ENCODE peak calls at places on chromosome 9, in four cellular contexts. L is GM12878, S is A549, F is transverse colon. I is an unnamed sample.

GRCh38 chr9:96129698-96130097 is 172.3 kb downstream of the HSD17B3 start:
- DNase-seq in L (no peak), S (no peak), F (no peak), I (no peak)

GRCh38 chr9:87497604-87498045 is at the start of gene DAPK1:
- DNase-seq in L (no peak), S (peak; percentile 83), F (peak; percentile 72), I (peak; percentile 88)

GRCh38 chr9:109150925-109151547 is 16.0 kb downstream of the FRRS1L start:
- DNase-seq in L (no peak), S (no peak), F (peak; percentile 59), I (no peak)

GRCh38 chr9:30476826-30477225 is 1907.6 kb upstream of the ACO1 start:
- DNase-seq in L (no peak), S (no peak), F (no peak), I (no peak)

GRCh38 chr9:35771943-35772342 is 17.9 kb upstream of the MSMP start:
- DNase-seq in L (no peak), S (no peak), F (peak; percentile 32), I (no peak)

GRCh38 chr9:4665357-4665756 is 923 bp downstream of the SPATA6L start:
- DNase-seq in L (no peak), S (no peak), F (no peak), I (no peak)

GRCh38 chr9:120845255-120845654 is 2.5 kb upstream of the PSMD5 start:
- DNase-seq in L (no peak), S (no peak), F (no peak), I (no peak)

GRCh38 chr9:20228096-20228495 is 394.2 kb downstream of the MLLT3 start:
- DNase-seq in L (no peak), S (no peak), F (no peak), I (no peak)

GRCh38 chr9:70256123-70256551 is 2.6 kb upstream of the SMC5 start:
- DNase-seq in L (no peak), S (no peak), F (no peak), I (no peak)

GRCh38 chr9:126173929-126174328 is 152.7 kb upstream of the MVB12B start:
- DNase-seq in L (no peak), S (no peak), F (no peak), I (no peak)

GRCh38 chr9:131432597-131433301 is 38.9 kb downstream of the PRRC2B start:
- DNase-seq in L (no peak), S (no peak), F (no peak), I (no peak)

GRCh38 chr9:108565651-108566378 is 290.0 kb downstream of the ACTL7B start:
- DNase-seq in L (peak; percentile 3), S (peak; percentile 83), F (peak; percentile 59), I (peak; percentile 61)

GRCh38 chr9:4490705-4491620 is 695 bp downstream of the SLC1A1 start:
- DNase-seq in L (no peak), S (no peak), F (no peak), I (no peak)

GRCh38 chr9:129319076-129319937 is 141.2 kb upstream of the IER5L start:
- DNase-seq in L (no peak), S (no peak), F (no peak), I (no peak)

GRCh38 chr9:121700165-121700830 is 48.9 kb downstream of the DAB2IP start:
- DNase-seq in L (no peak), S (peak; percentile 57), F (peak; percentile 75), I (no peak)

GRCh38 chr9:112894031-112894430 is 3.4 kb upstream of the SLC46A2 start:
- DNase-seq in L (no peak), S (no peak), F (no peak), I (no peak)

GRCh38 chr9:127899200-127899943 is at the start of gene ST6GALNAC6:
- DNase-seq in L (no peak), S (peak; percentile 69), F (peak; percentile 79), I (peak; percentile 91)

GRCh38 chr9:127548352-127548878 is 63.7 kb upstream of the STXBP1 start:
- DNase-seq in L (no peak), S (no peak), F (no peak), I (no peak)

GRCh38 chr9:83066771-83067170 is 3.8 kb upstream of the RASEF start:
- DNase-seq in L (no peak), S (no peak), F (no peak), I (no peak)

GRCh38 chr9:81083821-81084512 is 605.4 kb downstream of the TLE1 start:
- DNase-seq in L (no peak), S (no peak), F (no peak), I (no peak)

GRCh38 chr9:93096131-93096802 is at the start of gene CARD19:
- DNase-seq in L (no peak), S (peak; percentile 55), F (peak; percentile 78), I (peak; percentile 63)
- TF ChIP-seq POLR2A in L (peak; percentile 83), S (peak; percentile 60), F (peak; percentile 87), I (no peak)

GRCh38 chr9:91948423-91949292 is 1.4 kb downstream of the ROR2 start:
- DNase-seq in L (no peak), S (peak; percentile 67), F (peak; percentile 66), I (peak; percentile 77)

GRCh38 chr9:91949293-91949945 is 609 bp downstream of the ROR2 start:
- DNase-seq in L (no peak), S (no peak), F (no peak), I (no peak)

GRCh38 chr9:91948061-91948422 is 2.0 kb downstream of the ROR2 start:
- DNase-seq in L (no peak), S (no peak), F (no peak), I (peak; percentile 18)

GRCh38 chr9:91951944-91952520 is 2.0 kb upstream of the ROR2 start:
- DNase-seq in L (no peak), S (no peak), F (no peak), I (no peak)

GRCh38 chr9:91949946-91950664 is at the start of gene ROR2:
- DNase-seq in L (no peak), S (peak; percentile 59), F (peak; percentile 75), I (peak; percentile 77)
- TF ChIP-seq POLR2A in L (no peak), S (no peak), F (no peak), I (no peak)

DNA sequence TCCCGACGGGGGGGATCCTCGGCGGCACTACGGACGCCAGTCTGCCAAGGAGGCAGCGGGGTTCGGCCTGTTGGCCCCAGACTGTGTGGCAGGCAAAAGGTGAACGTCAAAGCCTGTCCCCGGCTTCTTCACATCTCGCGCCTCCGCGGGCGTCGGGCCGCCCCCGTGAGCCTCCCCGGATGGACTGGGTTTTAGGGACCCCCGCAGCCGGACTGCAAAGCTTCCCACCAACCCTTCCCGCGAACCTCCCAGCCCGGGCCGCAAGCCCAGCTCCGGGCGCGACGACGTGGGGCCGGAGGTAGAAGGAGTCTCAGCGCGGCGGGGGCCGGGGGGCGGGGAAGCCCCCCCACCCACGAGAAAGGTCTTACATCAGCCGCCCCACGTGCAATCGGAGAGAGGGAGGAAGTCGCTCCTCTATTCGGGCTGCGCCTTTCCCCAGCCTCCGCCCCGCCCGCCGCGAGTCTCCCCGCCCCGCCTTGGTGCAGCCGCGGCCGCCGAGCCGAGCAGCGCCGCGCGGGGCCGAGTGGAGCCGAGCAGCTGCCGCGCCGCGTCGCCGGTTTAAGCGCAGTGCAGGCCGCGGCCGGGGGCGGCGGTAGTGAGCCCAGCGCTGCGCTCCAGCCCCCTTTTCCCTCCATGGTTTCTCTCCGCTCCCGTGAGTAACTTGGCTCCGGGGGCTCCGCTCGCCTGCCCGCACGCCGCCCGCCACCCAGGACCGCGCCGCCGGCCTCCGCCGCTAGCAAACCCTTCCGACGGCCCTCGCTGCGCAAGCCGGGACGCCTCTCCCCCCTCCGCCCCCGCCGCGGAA is at the start of gene ANP32B:
- DNase-seq in L (peak; percentile 44), S (peak; percentile 72), F (peak; percentile 94), I (peak; percentile 95)
- TF ChIP-seq POLR2A in L (peak; percentile 78), S (peak; percentile 58), F (peak; percentile 34), I (peak; percentile 84)

DNA sequence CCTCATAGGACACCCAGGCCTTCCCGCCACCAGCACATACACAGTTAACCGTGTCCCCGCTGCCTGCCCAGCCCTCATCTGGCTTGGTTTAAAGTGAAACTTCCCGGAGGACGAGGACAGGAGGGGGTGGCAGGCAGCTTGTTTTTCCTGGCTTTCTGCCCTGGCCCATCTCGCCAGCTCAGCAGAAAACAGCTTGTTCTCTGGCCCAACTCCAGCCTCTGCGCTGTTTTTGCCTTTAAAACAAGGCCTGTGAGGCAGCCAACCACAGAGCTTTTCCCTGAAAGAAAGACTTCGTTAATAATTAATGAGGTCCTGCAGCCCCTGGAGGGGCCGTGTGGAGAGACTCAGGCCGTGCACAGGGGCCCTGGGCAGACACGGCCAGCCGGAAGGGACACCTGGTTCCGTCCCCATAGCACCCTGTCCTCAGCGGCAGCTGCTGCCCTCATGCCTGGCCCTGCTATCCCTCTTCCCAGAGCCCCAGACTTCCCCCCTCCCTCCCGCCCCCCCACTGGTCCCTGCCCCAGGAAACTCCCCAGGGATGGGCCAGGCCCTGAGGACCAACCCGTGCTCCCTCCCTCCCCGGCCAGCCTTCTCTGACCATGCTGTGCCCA is 108.7 kb downstream of the RXRA start:
- DNase-seq in L (no peak), S (peak; percentile 65), F (peak; percentile 91), I (peak; percentile 62)
- TF ChIP-seq POLR2A in L (no peak), S (no peak), F (no peak), I (no peak)

DNA sequence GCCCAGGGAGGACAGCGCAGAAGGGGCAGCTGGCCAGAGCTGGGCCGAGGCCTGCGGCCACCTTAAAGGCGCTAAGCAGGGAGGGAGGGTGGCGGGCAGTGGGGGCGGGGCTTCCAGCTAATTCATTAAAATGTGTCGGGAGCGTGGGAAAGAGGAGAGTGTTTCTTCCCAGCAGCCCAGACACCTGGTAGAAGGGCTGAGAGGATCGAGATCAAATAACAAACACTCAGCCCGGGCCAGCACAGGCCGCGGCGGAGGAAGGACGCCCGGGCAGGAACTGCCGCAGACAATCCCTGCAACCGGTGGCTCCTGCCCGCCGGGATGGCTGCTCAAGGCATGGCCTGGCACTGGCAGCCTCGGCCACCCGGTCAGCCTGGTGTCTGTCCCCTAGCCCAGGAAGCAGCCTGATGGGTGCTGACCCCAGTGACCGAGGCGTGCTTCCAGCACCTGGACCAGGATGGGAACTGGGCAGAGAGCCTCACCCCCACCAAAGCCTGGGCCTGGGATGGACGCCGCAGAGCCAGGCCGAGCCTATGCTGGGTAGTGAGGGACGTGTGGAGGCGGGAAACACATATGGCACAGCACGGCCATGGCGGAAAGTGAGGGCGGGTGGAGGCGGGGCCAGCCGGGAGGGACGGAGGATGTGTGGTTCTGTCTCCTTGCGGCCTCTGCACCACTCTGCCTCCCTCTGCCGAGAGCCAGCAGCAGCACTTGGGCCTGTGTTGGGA is 3.2 kb upstream of the NRARP start:
- DNase-seq in L (no peak), S (no peak), F (peak; percentile 86), I (peak; percentile 62)
- TF ChIP-seq POLR2A in L (no peak), S (no peak), F (peak; percentile 76), I (no peak)

GRCh38 chr9:93128715-93129224 is 5.3 kb downstream of the NINJ1 start:
- DNase-seq in L (no peak), S (no peak), F (peak; percentile 7), I (no peak)

GRCh38 chr9:93129691-93130500 is 4.2 kb downstream of the NINJ1 start:
- DNase-seq in L (no peak), S (no peak), F (peak; percentile 12), I (no peak)

GRCh38 chr9:93130861-93131481 is 3.1 kb downstream of the NINJ1 start:
- DNase-seq in L (no peak), S (no peak), F (peak; percentile 44), I (no peak)

GRCh38 chr9:93128011-93128714 is 5.9 kb downstream of the NINJ1 start:
- DNase-seq in L (no peak), S (no peak), F (no peak), I (no peak)

GRCh38 chr9:93129286-93129685 is 4.8 kb downstream of the NINJ1 start:
- DNase-seq in L (no peak), S (no peak), F (peak; percentile 20), I (no peak)
- TF ChIP-seq POLR2A in L (no peak), S (no peak), F (no peak), I (no peak)

I was measured in erythroblast.